ENCODE peak calls at places on chromosomes 5 and 9, in four cellular contexts. C is SJSA1; G is tibial artery; J is naive thymus-derived CD4-positive, alpha-beta T cell. A is an unnamed sample.

GRCh38 chr9:10008101-10008799 is 604.6 kb downstream of the PTPRD start:
- DNase-seq in C (no peak), G (no peak), J (no peak), A (no peak)

GRCh38 chr5:56837956-56838355 is 22.6 kb downstream of the MAP3K1 start:
- DNase-seq in C (no peak), G (no peak), J (no peak), A (no peak)

GRCh38 chr9:13088734-13089427 is 190.6 kb downstream of the MPDZ start:
- DNase-seq in C (peak; percentile 14), G (peak; percentile 25), J (no peak), A (no peak)

GRCh38 chr5:174990909-174991308 is 266.5 kb downstream of the MSX2 start:
- DNase-seq in C (no peak), G (peak; percentile 40), J (no peak), A (no peak)

GRCh38 chr5:78264600-78264999 is 29.9 kb downstream of the AP3B1 start:
- DNase-seq in C (no peak), G (no peak), J (no peak), A (no peak)

GRCh38 chr9:87581513-87581912 is 83.8 kb downstream of the DAPK1 start:
- DNase-seq in C (no peak), G (no peak), J (no peak), A (no peak)

GRCh38 chr5:50856720-50857119 is 190.3 kb downstream of the PARP8 start:
- DNase-seq in C (no peak), G (no peak), J (no peak), A (no peak)

GRCh38 chr9:126373241-126373640 is 46.6 kb downstream of the MVB12B start:
- DNase-seq in C (peak; percentile 82), G (no peak), J (no peak), A (no peak)

GRCh38 chr9:137220317-137221094 is 1.5 kb downstream of the RNF208 start:
- DNase-seq in C (no peak), G (no peak), J (no peak), A (no peak)

GRCh38 chr5:68875351-68875750 is 218.5 kb upstream of the SLC30A5 start:
- DNase-seq in C (no peak), G (no peak), J (peak; percentile 71), A (no peak)

GRCh38 chr9:84862786-84863185 is 193.3 kb downstream of the NTRK2 start:
- DNase-seq in C (peak; percentile 2), G (peak; percentile 37), J (no peak), A (peak; percentile 27)

GRCh38 chr5:58085800-58086199 is 374.1 kb downstream of the PLK2 start:
- DNase-seq in C (no peak), G (no peak), J (no peak), A (no peak)

GRCh38 chr5:164345853-164346252 is 840.4 kb downstream of the MAT2B start:
- DNase-seq in C (no peak), G (no peak), J (no peak), A (no peak)

GRCh38 chr9:98726735-98727134 is 18.0 kb upstream of the GABBR2 start:
- DNase-seq in C (no peak), G (peak; percentile 37), J (no peak), A (no peak)

GRCh38 chr5:95669540-95669939 is 13.3 kb downstream of the SPATA9 start:
- DNase-seq in C (peak; percentile 8), G (peak; percentile 80), J (no peak), A (peak; percentile 73)

GRCh38 chr5:180801596-180802324 is 846 bp downstream of the MGAT1 start:
- DNase-seq in C (no peak), G (peak; percentile 17), J (no peak), A (no peak)

GRCh38 chr9:128421474-128422010 is 885 bp downstream of the CERCAM start:
- DNase-seq in C (peak; percentile 25), G (peak; percentile 63), J (no peak), A (peak; percentile 18)

GRCh38 chr9:112175796-112176315 is 759 bp upstream of the SUSD1 start:
- DNase-seq in C (peak; percentile 19), G (no peak), J (no peak), A (no peak)

GRCh38 chr5:173315495-173316352 is 12.5 kb downstream of the STC2 start:
- DNase-seq in C (peak; percentile 87), G (peak; percentile 58), J (no peak), A (peak; percentile 46)

GRCh38 chr5:122327110-122327509 is 15.1 kb downstream of the SNCAIP start:
- DNase-seq in C (no peak), G (no peak), J (no peak), A (no peak)

GRCh38 chr9:101536938-101537337 is 3.3 kb downstream of the RNF20 start:
- DNase-seq in C (no peak), G (no peak), J (peak; percentile 12), A (no peak)

GRCh38 chr5:94693043-94693822 is 74.8 kb downstream of the SLF1 start:
- DNase-seq in C (peak; percentile 86), G (no peak), J (no peak), A (no peak)

GRCh38 chr9:136326777-136327312 is 494 bp upstream of the GPSM1 start:
- DNase-seq in C (no peak), G (no peak), J (no peak), A (no peak)

GRCh38 chr9:2210201-2210600 is 195.1 kb downstream of the SMARCA2 start:
- DNase-seq in C (no peak), G (no peak), J (no peak), A (no peak)

GRCh38 chr9:129307227-129307970 is 129.3 kb upstream of the IER5L start:
- DNase-seq in C (no peak), G (peak; percentile 5), J (no peak), A (no peak)

GRCh38 chr5:157900644-157901043 is 41.7 kb upstream of the CLINT1 start:
- DNase-seq in C (no peak), G (no peak), J (no peak), A (no peak)

GRCh38 chr9:3856592-3856991 is 330.8 kb upstream of the RFX3 start:
- DNase-seq in C (no peak), G (no peak), J (no peak), A (no peak)

GRCh38 chr5:115751176-115751575 is 65.3 kb downstream of the CDO1 start:
- DNase-seq in C (no peak), G (no peak), J (no peak), A (no peak)

DNA sequence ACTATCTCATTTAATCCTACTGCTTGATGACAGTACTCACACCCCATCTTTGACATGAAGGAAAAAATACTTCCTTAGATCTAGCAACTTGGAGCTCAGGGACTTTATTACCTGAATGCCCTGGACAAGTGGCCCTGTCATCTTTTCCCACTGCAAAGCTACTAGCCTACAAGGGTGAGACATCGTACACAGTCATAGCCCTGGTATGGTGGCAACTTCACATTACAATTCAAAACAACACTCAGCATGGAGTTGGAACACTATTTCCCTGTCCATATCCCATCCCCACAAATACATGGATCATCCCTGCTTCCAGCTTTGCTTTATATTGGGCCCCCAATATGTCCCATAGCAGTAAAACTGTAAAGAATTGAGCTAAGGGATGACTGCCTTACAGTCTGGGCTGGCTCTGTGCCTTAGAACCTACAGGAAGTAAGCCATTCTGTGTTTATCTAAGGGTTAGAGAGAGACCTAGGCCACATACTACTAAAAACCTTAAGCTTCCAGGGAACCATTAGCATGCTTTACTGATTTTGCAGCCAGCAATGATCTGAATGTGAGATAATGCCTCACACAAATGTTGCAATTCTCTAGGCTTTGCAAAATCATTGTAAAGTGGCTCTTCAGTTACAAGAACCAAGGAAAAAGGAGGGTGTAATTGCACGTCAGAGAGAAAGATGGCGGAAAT is 55.9 kb downstream of the OTULIN start:
- DNase-seq in C (peak; percentile 15), G (no peak), J (no peak), A (no peak)
- H3K4me3 ChIP-seq in C (no peak overlapping the region), G (no peak overlapping the region), J (no peak overlapping the region), A (no peak overlapping the region)

DNA sequence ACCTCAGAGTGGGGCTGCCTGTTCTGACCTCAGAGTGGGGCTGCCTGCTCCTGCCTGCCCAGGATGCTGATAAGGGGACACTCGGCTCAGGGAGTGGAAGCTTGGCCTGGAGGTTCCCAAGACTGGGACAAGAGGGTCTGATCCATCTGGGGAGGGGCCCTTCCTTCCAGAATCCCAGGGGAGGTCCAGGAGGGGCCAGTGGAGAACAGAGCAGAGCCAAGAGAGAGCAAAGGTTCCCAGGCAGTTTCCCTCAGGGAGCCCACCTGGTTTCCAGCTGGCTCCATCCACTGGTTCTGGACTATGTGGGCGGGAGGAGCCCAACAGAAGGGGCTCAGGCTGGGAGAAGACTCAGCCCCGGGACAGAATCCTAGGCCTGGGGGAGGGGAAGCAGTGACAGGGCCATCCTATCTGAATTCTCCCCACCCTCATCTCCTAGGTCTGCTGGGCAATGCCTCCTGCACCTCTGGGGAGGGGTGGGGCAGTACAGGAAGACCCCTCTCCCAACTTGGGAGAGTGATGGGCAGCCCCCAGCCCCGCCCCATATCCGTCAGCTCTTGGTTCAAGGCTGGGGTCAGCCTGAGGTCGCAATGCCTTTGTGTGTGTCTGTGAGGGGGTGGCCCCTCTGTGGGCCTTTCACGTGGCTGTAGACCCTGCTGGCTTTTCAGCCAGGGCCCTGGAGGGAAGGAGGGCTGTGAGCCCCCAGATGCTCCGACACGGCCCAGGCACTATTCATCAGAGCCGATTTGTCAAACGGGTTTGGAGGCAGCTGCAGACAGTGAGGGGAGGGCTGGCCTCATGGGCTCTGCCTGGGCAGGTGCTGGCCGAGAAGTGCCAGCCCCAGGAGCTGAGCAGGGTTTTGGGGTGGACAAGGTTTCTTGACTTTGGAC is 49.4 kb upstream of the RNU6ATAC start:
- DNase-seq in C (no peak), G (no peak), J (no peak), A (peak; percentile 11)
- H3K27ac ChIP-seq in C (no peak overlapping the region), G (no peak overlapping the region), J (no peak overlapping the region), A (no peak overlapping the region)

GRCh38 chr5:52801329-52801728 is 13.6 kb downstream of the ITGA1 start:
- DNase-seq in C (no peak), G (no peak), J (no peak), A (no peak)
- H3K4me1 ChIP-seq in C (peaks cover 40% of the 10 kb centered on the region), G (peaks cover 80% of the 10 kb centered on the region), J (peaks cover 26% of the 10 kb centered on the region), A (peaks cover 17% of the 10 kb centered on the region)

GRCh38 chr5:150623152-150623877 is 17.1 kb upstream of the SYNPO start:
- DNase-seq in C (peak; percentile 35), G (no peak), J (no peak), A (no peak)
- H3K4me3 ChIP-seq in C (no peak overlapping the region), G (peak overlapping the region; percentile 97), J (no peak overlapping the region), A (no peak overlapping the region)

GRCh38 chr9:134433909-134434895 is 107.9 kb downstream of the RXRA start:
- DNase-seq in C (no peak), G (no peak), J (no peak), A (peak; percentile 52)
- H3K27ac ChIP-seq in C (peak overlapping the region; percentile 35), G (peak overlapping the region; percentile 71), J (no peak overlapping the region), A (peak overlapping the region; percentile 94)

GRCh38 chr9:70746760-70747159 is 332.3 kb upstream of the KLF9 start:
- DNase-seq in C (no peak), G (no peak), J (no peak), A (no peak)
- H3K4me1 ChIP-seq in C (no peaks in the 10 kb centered on the region), G (peaks cover 18% of the 10 kb centered on the region), J (no peaks in the 10 kb centered on the region), A (no peaks in the 10 kb centered on the region)

GRCh38 chr5:75656311-75657003 is 45.2 kb downstream of the ANKDD1B start:
- DNase-seq in C (peak; percentile 40), G (no peak), J (no peak), A (no peak)
- H3K4me3 ChIP-seq in C (peak overlapping the region; percentile 36), G (peak overlapping the region; percentile 60), J (no peak overlapping the region), A (peak overlapping the region; percentile 27)